ENCODE peak calls at places on chromosomes 16 and 17, in ten cellular contexts. One of them, this sample, is unnamed.

GRCh38 chr16:84596161-84596560 is 21.7 kb downstream of the COTL1 start:
- DNase-seq in uterus: no peak
- DNase-seq in tibial nerve: no peak
- DNase-seq in esophagus squamous epithelium: no peak
- DNase-seq in IMR-90: no peak
- DNase-seq in sigmoid colon: no peak
- DNase-seq in A549: no peak
- DNase-seq in heart left ventricle: no peak
- DNase-seq in transverse colon: no peak
- DNase-seq in K562: no peak
- DNase-seq in this sample: no peak

GRCh38 chr16:87387942-87388817 is 4.0 kb upstream of the MAP1LC3B start:
- DNase-seq in uterus: peak
- DNase-seq in tibial nerve: peak
- DNase-seq in esophagus squamous epithelium: peak
- DNase-seq in IMR-90: peak
- DNase-seq in sigmoid colon: peak
- DNase-seq in A549: peak
- DNase-seq in heart left ventricle: peak
- DNase-seq in transverse colon: peak
- DNase-seq in K562: peak
- DNase-seq in this sample: peak

GRCh38 chr16:1338119-1338730 is 4.8 kb downstream of the BAIAP3 start:
- DNase-seq in uterus: no peak
- DNase-seq in tibial nerve: no peak
- DNase-seq in esophagus squamous epithelium: no peak
- DNase-seq in IMR-90: no peak
- DNase-seq in sigmoid colon: no peak
- DNase-seq in A549: peak
- DNase-seq in heart left ventricle: no peak
- DNase-seq in transverse colon: peak
- DNase-seq in K562: peak
- DNase-seq in this sample: peak

GRCh38 chr17:57938061-57938502 is 17.1 kb downstream of the CUEDC1 start:
- DNase-seq in uterus: no peak
- DNase-seq in tibial nerve: no peak
- DNase-seq in esophagus squamous epithelium: no peak
- DNase-seq in IMR-90: no peak
- DNase-seq in sigmoid colon: no peak
- DNase-seq in A549: no peak
- DNase-seq in heart left ventricle: no peak
- DNase-seq in transverse colon: no peak
- DNase-seq in K562: no peak
- DNase-seq in this sample: no peak

GRCh38 chr16:66913711-66914110 is 5.0 kb downstream of the CDH16 start:
- DNase-seq in uterus: no peak
- DNase-seq in tibial nerve: no peak
- DNase-seq in esophagus squamous epithelium: no peak
- DNase-seq in IMR-90: no peak
- DNase-seq in sigmoid colon: no peak
- DNase-seq in A549: no peak
- DNase-seq in heart left ventricle: no peak
- DNase-seq in transverse colon: no peak
- DNase-seq in K562: no peak
- DNase-seq in this sample: no peak

GRCh38 chr16:1991135-1991551 is 1.4 kb downstream of the SYNGR3 start:
- DNase-seq in uterus: no peak
- DNase-seq in tibial nerve: no peak
- DNase-seq in esophagus squamous epithelium: no peak
- DNase-seq in IMR-90: no peak
- DNase-seq in sigmoid colon: no peak
- DNase-seq in A549: no peak
- DNase-seq in heart left ventricle: no peak
- DNase-seq in transverse colon: peak
- DNase-seq in K562: no peak
- DNase-seq in this sample: no peak

GRCh38 chr17:82664701-82665182 is 16.5 kb upstream of the WDR45B start:
- DNase-seq in uterus: no peak
- DNase-seq in tibial nerve: no peak
- DNase-seq in esophagus squamous epithelium: no peak
- DNase-seq in IMR-90: no peak
- DNase-seq in sigmoid colon: no peak
- DNase-seq in A549: no peak
- DNase-seq in heart left ventricle: no peak
- DNase-seq in transverse colon: no peak
- DNase-seq in K562: no peak
- DNase-seq in this sample: no peak

GRCh38 chr17:10574324-10574723 is 24.9 kb upstream of the MYH2 start:
- DNase-seq in uterus: no peak
- DNase-seq in tibial nerve: no peak
- DNase-seq in esophagus squamous epithelium: no peak
- DNase-seq in IMR-90: no peak
- DNase-seq in sigmoid colon: no peak
- DNase-seq in A549: no peak
- DNase-seq in heart left ventricle: no peak
- DNase-seq in transverse colon: no peak
- DNase-seq in K562: no peak
- DNase-seq in this sample: no peak

DNA sequence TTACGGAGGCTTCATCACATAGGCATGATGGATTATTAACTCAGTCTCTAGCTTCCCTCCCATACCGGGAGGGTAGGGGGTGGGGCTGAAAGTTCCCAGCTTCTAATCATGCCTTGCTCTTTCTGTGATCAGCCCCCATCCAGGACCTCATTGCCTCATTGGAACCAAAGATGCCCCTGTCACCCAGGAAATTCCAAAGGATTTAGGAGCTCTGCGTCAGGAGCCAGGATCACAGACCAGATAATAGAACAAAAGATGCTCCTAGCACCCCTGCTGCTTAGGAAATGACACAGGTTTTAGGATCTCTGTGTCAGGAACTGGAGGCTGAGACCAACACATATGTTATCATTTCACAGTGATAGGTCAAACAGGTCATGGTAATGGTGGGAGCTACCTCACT is 9.7 kb downstream of the USB1 start:
- DNase-seq in uterus: no peak
- DNase-seq in tibial nerve: no peak
- DNase-seq in esophagus squamous epithelium: no peak
- DNase-seq in IMR-90: no peak
- DNase-seq in sigmoid colon: no peak
- DNase-seq in A549: no peak
- DNase-seq in heart left ventricle: no peak
- DNase-seq in transverse colon: no peak
- DNase-seq in K562: no peak
- DNase-seq in this sample: no peak
- H3K27ac ChIP-seq in uterus: no peak
- H3K27ac ChIP-seq in tibial nerve: no peak
- H3K27ac ChIP-seq in esophagus squamous epithelium: no peak
- H3K27ac ChIP-seq in IMR-90: no peak
- H3K27ac ChIP-seq in sigmoid colon: no peak
- H3K27ac ChIP-seq in A549: no peak
- H3K27ac ChIP-seq in heart left ventricle: no peak
- H3K27ac ChIP-seq in transverse colon: no peak
- H3K27ac ChIP-seq in K562: no peak
- H3K27ac ChIP-seq in this sample: no peak

GRCh38 chr16:11217651-11218323 is 38.2 kb downstream of the SOCS1 start:
- DNase-seq in uterus: no peak
- DNase-seq in tibial nerve: no peak
- DNase-seq in esophagus squamous epithelium: no peak
- DNase-seq in IMR-90: no peak
- DNase-seq in sigmoid colon: no peak
- DNase-seq in A549: no peak
- DNase-seq in heart left ventricle: no peak
- DNase-seq in transverse colon: no peak
- DNase-seq in K562: no peak
- DNase-seq in this sample: no peak

GRCh38 chr16:11215935-11216556 is 40.0 kb downstream of the SOCS1 start:
- DNase-seq in uterus: no peak
- DNase-seq in tibial nerve: no peak
- DNase-seq in esophagus squamous epithelium: no peak
- DNase-seq in IMR-90: no peak
- DNase-seq in sigmoid colon: no peak
- DNase-seq in A549: no peak
- DNase-seq in heart left ventricle: no peak
- DNase-seq in transverse colon: no peak
- DNase-seq in K562: no peak
- DNase-seq in this sample: no peak

GRCh38 chr16:11219188-11219587 is 36.8 kb downstream of the SOCS1 start:
- DNase-seq in uterus: no peak
- DNase-seq in tibial nerve: no peak
- DNase-seq in esophagus squamous epithelium: no peak
- DNase-seq in IMR-90: no peak
- DNase-seq in sigmoid colon: no peak
- DNase-seq in A549: no peak
- DNase-seq in heart left ventricle: no peak
- DNase-seq in transverse colon: no peak
- DNase-seq in K562: no peak
- DNase-seq in this sample: no peak

GRCh38 chr16:11213799-11214198 is 42.2 kb downstream of the SOCS1 start:
- DNase-seq in uterus: no peak
- DNase-seq in tibial nerve: no peak
- DNase-seq in esophagus squamous epithelium: no peak
- DNase-seq in IMR-90: no peak
- DNase-seq in sigmoid colon: no peak
- DNase-seq in A549: no peak
- DNase-seq in heart left ventricle: no peak
- DNase-seq in transverse colon: no peak
- DNase-seq in K562: no peak
- DNase-seq in this sample: no peak

DNA sequence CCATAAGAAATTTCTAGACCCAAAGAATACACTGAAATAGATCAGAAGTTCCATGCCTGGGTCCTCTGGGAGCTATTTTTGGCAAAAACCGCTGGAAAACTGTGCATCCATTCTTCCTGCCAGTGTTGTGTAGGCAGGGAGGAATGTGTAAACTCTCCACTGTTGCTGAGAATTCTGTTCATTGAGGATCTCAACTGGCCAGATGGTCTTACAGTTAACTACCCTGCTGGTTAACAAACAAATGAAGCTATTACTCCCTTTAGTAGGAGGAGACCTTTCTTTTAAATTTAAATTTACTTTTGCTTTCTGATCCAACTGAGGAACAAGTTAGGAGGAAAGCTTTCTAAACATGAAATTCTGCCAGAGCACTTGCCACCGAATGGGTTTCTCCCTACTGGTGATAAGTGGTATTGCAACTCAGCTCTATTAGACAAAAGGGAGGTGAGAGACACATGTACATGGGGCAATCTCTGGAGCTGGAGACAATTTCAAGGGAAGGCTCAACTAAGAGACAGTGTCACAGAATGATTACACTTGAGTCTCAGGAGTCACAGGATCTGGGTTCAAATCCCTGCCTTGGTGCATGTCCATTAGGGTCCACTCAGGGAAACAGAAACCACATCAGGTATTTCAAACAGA is 37.6 kb downstream of the SOCS1 start:
- DNase-seq in uterus: no peak
- DNase-seq in tibial nerve: no peak
- DNase-seq in esophagus squamous epithelium: no peak
- DNase-seq in IMR-90: peak
- DNase-seq in sigmoid colon: no peak
- DNase-seq in A549: no peak
- DNase-seq in heart left ventricle: no peak
- DNase-seq in transverse colon: no peak
- DNase-seq in K562: no peak
- DNase-seq in this sample: no peak
- TF ChIP-seq CTCF in uterus: no peak
- TF ChIP-seq CTCF in tibial nerve: no peak
- TF ChIP-seq CTCF in esophagus squamous epithelium: peak
- TF ChIP-seq CTCF in IMR-90: peak
- TF ChIP-seq CTCF in sigmoid colon: no peak
- TF ChIP-seq CTCF in A549: peak
- TF ChIP-seq CTCF in heart left ventricle: peak
- TF ChIP-seq CTCF in transverse colon: peak
- TF ChIP-seq CTCF in K562: peak
- TF ChIP-seq CTCF in this sample: peak

GRCh38 chr16:89864421-89864820 is 9.0 kb upstream of the TCF25 start:
- DNase-seq in uterus: no peak
- DNase-seq in tibial nerve: no peak
- DNase-seq in esophagus squamous epithelium: no peak
- DNase-seq in IMR-90: peak
- DNase-seq in sigmoid colon: no peak
- DNase-seq in A549: no peak
- DNase-seq in heart left ventricle: no peak
- DNase-seq in transverse colon: no peak
- DNase-seq in K562: no peak
- DNase-seq in this sample: no peak

GRCh38 chr16:89860747-89861304 is 12.6 kb upstream of the TCF25 start:
- DNase-seq in uterus: peak
- DNase-seq in tibial nerve: peak
- DNase-seq in esophagus squamous epithelium: no peak
- DNase-seq in IMR-90: peak
- DNase-seq in sigmoid colon: no peak
- DNase-seq in A549: peak
- DNase-seq in heart left ventricle: peak
- DNase-seq in transverse colon: peak
- DNase-seq in K562: peak
- DNase-seq in this sample: peak

GRCh38 chr16:89862732-89863131 is 10.7 kb upstream of the TCF25 start:
- DNase-seq in uterus: no peak
- DNase-seq in tibial nerve: no peak
- DNase-seq in esophagus squamous epithelium: no peak
- DNase-seq in IMR-90: no peak
- DNase-seq in sigmoid colon: no peak
- DNase-seq in A549: no peak
- DNase-seq in heart left ventricle: no peak
- DNase-seq in transverse colon: no peak
- DNase-seq in K562: no peak
- DNase-seq in this sample: no peak

GRCh38 chr16:89861648-89862047 is 11.7 kb upstream of the TCF25 start:
- DNase-seq in uterus: no peak
- DNase-seq in tibial nerve: no peak
- DNase-seq in esophagus squamous epithelium: no peak
- DNase-seq in IMR-90: no peak
- DNase-seq in sigmoid colon: no peak
- DNase-seq in A549: no peak
- DNase-seq in heart left ventricle: no peak
- DNase-seq in transverse colon: no peak
- DNase-seq in K562: no peak
- DNase-seq in this sample: no peak

DNA sequence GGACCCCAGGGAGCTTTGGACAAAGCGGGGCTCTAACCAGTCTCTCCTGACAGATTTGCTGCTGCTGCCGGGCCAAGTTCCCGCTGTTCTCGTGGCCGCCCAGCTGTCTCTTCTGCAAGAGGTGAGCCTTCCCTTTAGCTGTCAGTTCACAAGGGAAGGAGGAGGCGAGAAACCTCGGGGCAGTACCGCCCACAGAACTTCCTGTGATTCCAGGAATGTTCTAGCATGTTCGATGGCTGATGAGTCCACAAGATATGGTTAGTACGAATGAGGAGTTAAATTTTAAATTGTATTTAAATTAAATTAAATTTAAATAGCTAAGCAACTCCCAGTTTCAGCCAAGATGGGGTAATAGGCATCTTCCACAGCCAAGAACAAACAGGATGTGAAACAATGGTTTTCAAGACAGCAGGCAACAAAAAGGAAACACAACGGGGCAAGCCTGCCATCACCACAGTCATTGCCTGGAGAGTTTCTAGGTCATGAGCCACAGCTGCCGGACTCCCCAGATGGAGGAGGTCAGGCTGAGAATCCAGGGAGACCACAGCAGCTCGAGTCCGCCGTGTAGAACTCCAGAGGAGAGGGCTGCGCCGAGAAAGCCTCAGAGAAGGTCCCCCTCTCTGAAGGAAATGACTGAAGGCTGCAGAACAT is 9.5 kb upstream of the TCF25 start:
- DNase-seq in uterus: no peak
- DNase-seq in tibial nerve: no peak
- DNase-seq in esophagus squamous epithelium: no peak
- DNase-seq in IMR-90: peak
- DNase-seq in sigmoid colon: no peak
- DNase-seq in A549: no peak
- DNase-seq in heart left ventricle: peak
- DNase-seq in transverse colon: peak
- DNase-seq in K562: no peak
- DNase-seq in this sample: no peak
- TF ChIP-seq POLR2A in uterus: no peak
- TF ChIP-seq POLR2A in tibial nerve: no peak
- TF ChIP-seq POLR2A in esophagus squamous epithelium: no peak
- TF ChIP-seq POLR2A in IMR-90: no peak
- TF ChIP-seq POLR2A in sigmoid colon: no peak
- TF ChIP-seq POLR2A in A549: no peak
- TF ChIP-seq POLR2A in heart left ventricle: no peak
- TF ChIP-seq POLR2A in transverse colon: no peak
- TF ChIP-seq POLR2A in K562: no peak
- TF ChIP-seq POLR2A in this sample: no peak

GRCh38 chr16:28503470-28504259 is 3.0 kb downstream of the IL27 start:
- DNase-seq in uterus: no peak
- DNase-seq in tibial nerve: no peak
- DNase-seq in esophagus squamous epithelium: no peak
- DNase-seq in IMR-90: no peak
- DNase-seq in sigmoid colon: no peak
- DNase-seq in A549: no peak
- DNase-seq in heart left ventricle: no peak
- DNase-seq in transverse colon: no peak
- DNase-seq in K562: no peak
- DNase-seq in this sample: no peak

GRCh38 chr16:28504707-28505404 is 1.8 kb downstream of the IL27 start:
- DNase-seq in uterus: no peak
- DNase-seq in tibial nerve: no peak
- DNase-seq in esophagus squamous epithelium: no peak
- DNase-seq in IMR-90: no peak
- DNase-seq in sigmoid colon: no peak
- DNase-seq in A549: no peak
- DNase-seq in heart left ventricle: no peak
- DNase-seq in transverse colon: no peak
- DNase-seq in K562: no peak
- DNase-seq in this sample: peak

GRCh38 chr16:28502290-28502689 is 4.3 kb downstream of the IL27 start:
- DNase-seq in uterus: no peak
- DNase-seq in tibial nerve: no peak
- DNase-seq in esophagus squamous epithelium: no peak
- DNase-seq in IMR-90: no peak
- DNase-seq in sigmoid colon: no peak
- DNase-seq in A549: no peak
- DNase-seq in heart left ventricle: no peak
- DNase-seq in transverse colon: no peak
- DNase-seq in K562: no peak
- DNase-seq in this sample: no peak

GRCh38 chr16:28501258-28502232 is 5.1 kb downstream of the IL27 start:
- DNase-seq in uterus: no peak
- DNase-seq in tibial nerve: no peak
- DNase-seq in esophagus squamous epithelium: no peak
- DNase-seq in IMR-90: no peak
- DNase-seq in sigmoid colon: no peak
- DNase-seq in A549: no peak
- DNase-seq in heart left ventricle: no peak
- DNase-seq in transverse colon: no peak
- DNase-seq in K562: no peak
- DNase-seq in this sample: no peak

DNA sequence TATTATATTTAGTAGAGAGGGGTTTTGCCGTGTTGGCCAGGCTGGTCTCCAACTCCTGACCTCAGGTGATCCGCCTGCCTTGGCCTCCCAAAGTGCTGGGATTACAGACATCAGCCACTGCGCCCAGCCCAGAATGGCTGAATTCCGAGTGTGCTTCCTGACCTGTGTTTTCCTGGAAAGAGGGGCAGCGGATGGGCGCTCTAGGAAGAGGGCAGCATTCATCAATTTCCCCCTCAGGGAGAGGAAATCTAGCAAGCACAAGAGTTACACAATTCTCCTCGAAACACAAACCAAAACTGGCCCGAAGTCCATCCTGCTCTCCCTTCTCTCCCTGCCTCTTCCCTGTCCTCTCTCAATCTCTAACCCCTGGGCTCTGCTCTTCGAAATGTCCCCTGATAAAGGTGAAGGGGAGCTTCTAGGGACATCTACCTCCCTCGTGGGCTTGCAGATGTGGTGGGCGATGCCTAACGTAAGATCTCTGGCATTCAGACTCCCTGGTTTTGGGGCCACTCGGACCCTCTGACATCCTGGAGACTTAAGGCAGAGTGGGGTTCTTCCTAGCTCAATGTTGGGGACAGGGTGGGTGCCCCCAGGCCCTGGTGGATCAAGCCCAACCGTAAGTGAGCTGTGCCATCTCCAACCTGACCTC is 1.0 kb downstream of the IL27 start:
- DNase-seq in uterus: no peak
- DNase-seq in tibial nerve: no peak
- DNase-seq in esophagus squamous epithelium: no peak
- DNase-seq in IMR-90: no peak
- DNase-seq in sigmoid colon: no peak
- DNase-seq in A549: no peak
- DNase-seq in heart left ventricle: no peak
- DNase-seq in transverse colon: no peak
- DNase-seq in K562: no peak
- DNase-seq in this sample: peak
- H3K27ac ChIP-seq in uterus: no peak
- H3K27ac ChIP-seq in tibial nerve: no peak
- H3K27ac ChIP-seq in esophagus squamous epithelium: no peak
- H3K27ac ChIP-seq in IMR-90: no peak
- H3K27ac ChIP-seq in sigmoid colon: no peak
- H3K27ac ChIP-seq in A549: no peak
- H3K27ac ChIP-seq in heart left ventricle: no peak
- H3K27ac ChIP-seq in transverse colon: no peak
- H3K27ac ChIP-seq in K562: no peak
- H3K27ac ChIP-seq in this sample: peak